ENCODE peak calls at places on chromosomes 11 and 22, in ten cellular contexts. N, C, Q, E, R, H, Y, S, V and K are unnamed samples.
A peak's percentile ranks its signal among the peaks of the same experiment; 100 is the strongest.

GRCh38 chr22:27480487-27480886 is 321.1 kb downstream of the MN1 start:
- DNase-seq in N (no peak), C (no peak), Q (no peak), E (peak; percentile 93), R (no peak), H (no peak), Y (peak; percentile 29), S (peak; percentile 39), V (no peak), K (no peak)

GRCh38 chr11:58576792-58577440 is 1.3 kb upstream of the LPXN start:
- DNase-seq in N (no peak), C (no peak), Q (no peak), E (no peak), R (peak; percentile 66), H (no peak), Y (no peak), S (no peak), V (no peak), K (no peak)

GRCh38 chr11:62588966-62589637 is 2.2 kb downstream of the TUT1 start:
- DNase-seq in N (no peak), C (no peak), Q (no peak), E (no peak), R (peak; percentile 42), H (no peak), Y (peak; percentile 55), S (peak; percentile 43), V (no peak), K (no peak)

GRCh38 chr22:26314171-26314570 is 114.9 kb upstream of the ASPHD2 start:
- DNase-seq in N (no peak), C (no peak), Q (no peak), E (no peak), R (no peak), H (no peak), Y (no peak), S (no peak), V (no peak), K (no peak)

GRCh38 chr11:83063073-83063754 is 8.5 kb downstream of the RAB30 start:
- DNase-seq in N (peak; percentile 88), C (peak; percentile 61), Q (no peak), E (no peak), R (peak; percentile 66), H (no peak), Y (no peak), S (peak; percentile 24), V (no peak), K (no peak)

GRCh38 chr22:29956680-29957079 is 73.7 kb downstream of the MTMR3 start:
- DNase-seq in N (no peak), C (no peak), Q (no peak), E (no peak), R (no peak), H (no peak), Y (no peak), S (no peak), V (no peak), K (no peak)

GRCh38 chr22:40648386-40648785 is 11.9 kb upstream of the MRTFA start:
- DNase-seq in N (no peak), C (no peak), Q (no peak), E (no peak), R (no peak), H (no peak), Y (no peak), S (no peak), V (no peak), K (no peak)

GRCh38 chr22:43404673-43405385 is 7.0 kb upstream of the MPPED1 start:
- DNase-seq in N (no peak), C (no peak), Q (no peak), E (no peak), R (no peak), H (no peak), Y (no peak), S (no peak), V (no peak), K (no peak)

GRCh38 chr22:29870574-29870973 is 12.4 kb upstream of the MTMR3 start:
- DNase-seq in N (no peak), C (no peak), Q (no peak), E (no peak), R (no peak), H (no peak), Y (no peak), S (no peak), V (no peak), K (no peak)

GRCh38 chr11:44861829-44862545 is 88.7 kb downstream of the TP53I11 start:
- DNase-seq in N (peak; percentile 86), C (peak; percentile 93), Q (peak; percentile 34), E (peak; percentile 58), R (peak; percentile 97), H (peak; percentile 91), Y (peak; percentile 96), S (peak; percentile 62), V (peak; percentile 86), K (no peak)

GRCh38 chr11:8265681-8266241 is 2.1 kb upstream of the LMO1 start:
- DNase-seq in N (no peak), C (no peak), Q (peak; percentile 6), E (peak; percentile 78), R (no peak), H (no peak), Y (peak; percentile 46), S (no peak), V (no peak), K (peak; percentile 32)

GRCh38 chr11:4191031-4191571 is 96.5 kb downstream of the RRM1 start:
- DNase-seq in N (no peak), C (no peak), Q (no peak), E (no peak), R (no peak), H (peak; percentile 93), Y (peak; percentile 50), S (no peak), V (peak; percentile 42), K (no peak)

GRCh38 chr11:19512621-19513020 is 200.0 kb upstream of the NAV2 start:
- DNase-seq in N (no peak), C (no peak), Q (no peak), E (no peak), R (no peak), H (no peak), Y (no peak), S (no peak), V (no peak), K (no peak)

GRCh38 chr22:45073064-45073463 is 63.3 kb upstream of the PHF21B start:
- DNase-seq in N (no peak), C (no peak), Q (no peak), E (no peak), R (no peak), H (no peak), Y (no peak), S (no peak), V (no peak), K (no peak)

GRCh38 chr11:99803501-99803900 is 782.8 kb downstream of the CNTN5 start:
- DNase-seq in N (no peak), C (no peak), Q (no peak), E (no peak), R (no peak), H (no peak), Y (no peak), S (no peak), V (no peak), K (no peak)

DNA sequence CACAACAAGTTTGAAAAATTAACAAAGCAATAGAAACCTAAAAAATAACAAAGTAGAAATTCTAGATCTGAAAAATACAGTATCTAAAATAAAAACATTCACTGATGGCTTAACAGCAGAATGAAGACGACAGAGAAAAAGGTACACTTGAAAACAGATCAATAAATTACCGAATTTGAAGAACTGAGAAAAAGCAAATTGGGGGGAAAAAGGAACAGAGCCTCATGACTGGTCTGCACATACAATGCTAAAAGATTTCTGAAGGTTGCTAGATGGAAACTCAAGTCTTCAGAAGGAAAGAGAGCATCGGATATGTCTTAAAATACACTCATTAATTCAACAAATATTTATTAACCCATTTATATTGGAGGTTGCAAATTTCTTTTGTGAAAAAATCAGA is 71.6 kb downstream of the SBF2 start:
- DNase-seq in N (no peak), C (no peak), Q (no peak), E (no peak), R (no peak), H (no peak), Y (no peak), S (no peak), V (no peak), K (no peak)
- TF ChIP-seq CTCF in N (no peak), C (no peak), Q (no peak), E (no peak), R (no peak), H (no peak), Y (no peak), S (no peak), V (no peak), K (no peak)

GRCh38 chr11:32809313-32809712 is 14.9 kb upstream of the CCDC73 start:
- DNase-seq in N (no peak), C (peak; percentile 68), Q (peak; percentile 18), E (peak; percentile 83), R (peak; percentile 76), H (peak; percentile 50), Y (no peak), S (peak; percentile 83), V (peak; percentile 65), K (peak; percentile 78)
- TF ChIP-seq CTCF in N (peak; percentile 85), C (peak; percentile 83), Q (peak; percentile 32), E (peak; percentile 93), R (peak; percentile 91), H (peak; percentile 71), Y (peak; percentile 64), S (peak; percentile 87), V (peak; percentile 50), K (peak; percentile 69)

DNA sequence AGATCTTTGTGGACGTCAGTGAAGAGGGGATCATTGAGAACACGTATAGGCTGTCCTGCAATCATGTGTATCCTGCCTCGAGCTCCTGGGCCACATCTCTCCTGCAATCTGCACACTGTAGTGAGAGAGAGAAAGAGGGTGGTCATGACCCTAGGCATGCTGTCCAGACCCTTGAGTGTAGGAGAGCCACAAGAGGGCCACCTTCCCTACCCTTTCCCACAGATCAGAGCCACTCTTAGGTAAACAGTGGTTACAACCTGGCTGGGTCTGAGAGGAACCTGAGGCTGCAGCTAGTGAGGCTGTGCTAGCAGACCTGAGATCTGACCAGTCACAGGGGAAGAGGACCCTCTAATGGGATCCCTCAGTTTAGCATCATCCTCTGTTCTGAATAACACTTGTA is 3.9 kb upstream of the IL18BP start:
- DNase-seq in N (no peak), C (no peak), Q (no peak), E (no peak), R (no peak), H (no peak), Y (no peak), S (no peak), V (no peak), K (no peak)
- TF ChIP-seq CTCF in N (no peak), C (no peak), Q (no peak), E (no peak), R (no peak), H (no peak), Y (no peak), S (no peak), V (no peak), K (no peak)

DNA sequence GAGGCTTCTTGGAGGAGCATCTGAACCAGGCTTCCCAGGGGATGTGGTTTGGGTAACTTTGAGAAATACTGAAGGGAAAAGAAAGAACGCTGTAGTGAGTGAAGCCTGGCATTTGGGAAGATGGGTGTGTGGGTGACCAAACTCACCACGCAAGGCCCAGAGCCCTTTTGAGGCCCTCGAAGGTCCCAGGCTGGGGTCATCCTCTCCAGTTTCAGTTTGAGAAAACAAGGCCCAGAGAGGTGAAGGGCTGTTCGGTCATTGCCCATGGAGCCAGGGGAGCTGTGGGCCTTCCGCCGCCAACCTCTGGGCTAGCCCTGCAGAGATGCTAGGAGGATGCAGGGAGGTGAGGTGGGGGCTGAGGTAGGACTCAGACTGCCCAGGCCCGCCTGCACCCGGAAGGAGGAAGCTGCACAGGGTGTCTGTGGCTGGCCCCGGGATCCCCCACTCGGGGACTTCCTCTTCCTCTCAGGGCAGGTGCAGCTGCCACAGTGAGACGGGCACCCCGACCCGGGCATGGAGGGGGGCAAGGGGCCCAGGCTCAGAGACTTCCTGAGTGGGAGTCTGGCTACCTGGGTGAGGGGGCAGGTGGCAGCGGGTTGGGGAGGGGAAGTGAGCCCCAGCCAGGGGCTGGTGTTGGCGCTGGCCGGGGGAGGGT is at the start of gene CCDC88B:
- DNase-seq in N (no peak), C (peak; percentile 89), Q (no peak), E (no peak), R (no peak), H (peak; percentile 62), Y (peak; percentile 90), S (no peak), V (peak; percentile 59), K (no peak)
- TF ChIP-seq CTCF in N (no peak), C (no peak), Q (no peak), E (no peak), R (no peak), H (no peak), Y (no peak), S (no peak), V (no peak), K (no peak)